ENCODE peak calls at places on chromosome 6, in six cellular contexts. J is amniotic epithelial cell, G is mucosa of gallbladder, D is lung microvascular endothelial cell, Z is posterior cingulate gyrus, Q is cardiac muscle cell. K is an unnamed sample.

GRCh38 chr6:73943401-73943800 is 247.4 kb downstream of the CD109 start:
- DNase-seq in G (no peak), D (no peak), Q (no peak), J (peak), Z (no peak), K (no peak)

GRCh38 chr6:151408858-151409257 is 17.5 kb upstream of the ZBTB2 start:
- DNase-seq in G (no peak), Q (no peak), D (no peak), Z (no peak), J (no peak), K (no peak)

GRCh38 chr6:89662659-89663223 is 24.2 kb upstream of the LYRM2 start:
- DNase-seq in D (no peak), Z (no peak), J (no peak), Q (no peak), G (no peak), K (no peak)

GRCh38 chr6:17768881-17769280 is 62.2 kb upstream of the NUP153 start:
- DNase-seq in Q (no peak), Z (no peak), J (no peak), G (no peak), D (no peak), K (no peak)

GRCh38 chr6:158057213-158057987 is 75.7 kb downstream of the SYNJ2 start:
- DNase-seq in G (no peak), J (peak), Z (peak), Q (peak), D (peak), K (peak)

GRCh38 chr6:107246972-107247615 is 131.8 kb upstream of the BEND3 start:
- DNase-seq in Q (peak), J (peak), D (no peak), G (no peak), Z (no peak), K (no peak)

GRCh38 chr6:2818593-2818992 is 23.1 kb downstream of the SERPINB1 start:
- DNase-seq in D (peak), G (no peak), J (peak), Q (peak), Z (no peak), K (no peak)

GRCh38 chr6:83511901-83512681 is at the start of gene PRSS35:
- DNase-seq in J (peak), Q (peak), Z (peak), D (peak), G (peak), K (no peak)

GRCh38 chr6:96943535-96943934 is 19.0 kb downstream of the KLHL32 start:
- DNase-seq in G (no peak), D (no peak), Q (no peak), Z (peak), J (no peak), K (no peak)

GRCh38 chr6:135974416-135974815 is 122.9 kb downstream of the PDE7B start:
- DNase-seq in D (no peak), Q (no peak), J (no peak), G (no peak), Z (no peak), K (no peak)

GRCh38 chr6:31651602-31652191 is 764 bp downstream of the BAG6 start:
- DNase-seq in G (no peak), Z (no peak), Q (peak), D (peak), J (peak), K (no peak)

GRCh38 chr6:38184041-38184779 is 364.7 kb downstream of the ZFAND3 start:
- DNase-seq in Q (no peak), G (no peak), D (no peak), J (no peak), Z (no peak), K (no peak)

GRCh38 chr6:21075986-21076385 is 517.6 kb upstream of the SOX4 start:
- DNase-seq in D (no peak), Q (no peak), Z (no peak), J (no peak), G (no peak), K (no peak)

GRCh38 chr6:130322673-130323268 is 43.0 kb upstream of the TMEM200A start:
- DNase-seq in Q (peak), G (peak), J (peak), D (peak), Z (peak), K (peak)

GRCh38 chr6:70601014-70601413 is 34.3 kb downstream of the SDHAF4 start:
- DNase-seq in Z (no peak), G (no peak), J (no peak), Q (no peak), D (no peak), K (no peak)

K was measured in PC-9.